ENCODE peak calls at places on chromosomes 3 and 15, in eight cellular contexts. One of them, this sample, is unnamed.

GRCh38 chr3:28907616-28908015 is 373.3 kb upstream of the RBMS3 start:
- DNase-seq in uterus: no peak
- DNase-seq in K562: no peak
- DNase-seq in endothelial cell of umbilical vein: no peak
- DNase-seq in Peyer's patch: no peak
- DNase-seq in stomach: no peak
- DNase-seq in breast epithelium: no peak
- DNase-seq in upper lobe of left lung: no peak
- DNase-seq in this sample: no peak

GRCh38 chr15:36428102-36428845 is 151.2 kb upstream of the CDIN1 start:
- DNase-seq in Peyer's patch: no peak
- DNase-seq in K562: peak; percentile 75
- DNase-seq in uterus: no peak
- DNase-seq in upper lobe of left lung: no peak
- DNase-seq in breast epithelium: no peak
- DNase-seq in endothelial cell of umbilical vein: peak; percentile 91
- DNase-seq in stomach: no peak
- DNase-seq in this sample: peak; percentile 28

GRCh38 chr3:134030801-134031619 is 1.3 kb upstream of the SLCO2A1 start:
- DNase-seq in stomach: no peak
- DNase-seq in endothelial cell of umbilical vein: no peak
- DNase-seq in uterus: no peak
- DNase-seq in upper lobe of left lung: no peak
- DNase-seq in breast epithelium: no peak
- DNase-seq in K562: no peak
- DNase-seq in Peyer's patch: no peak
- DNase-seq in this sample: no peak

GRCh38 chr15:25374143-25374542 is 64.7 kb downstream of the UBE3A start:
- DNase-seq in upper lobe of left lung: no peak
- DNase-seq in K562: no peak
- DNase-seq in breast epithelium: no peak
- DNase-seq in Peyer's patch: no peak
- DNase-seq in stomach: no peak
- DNase-seq in uterus: no peak
- DNase-seq in endothelial cell of umbilical vein: no peak
- DNase-seq in this sample: no peak

GRCh38 chr3:140626856-140627255 is 51.0 kb upstream of the TRIM42 start:
- DNase-seq in K562: no peak
- DNase-seq in stomach: no peak
- DNase-seq in upper lobe of left lung: no peak
- DNase-seq in uterus: no peak
- DNase-seq in Peyer's patch: no peak
- DNase-seq in endothelial cell of umbilical vein: no peak
- DNase-seq in breast epithelium: no peak
- DNase-seq in this sample: no peak

GRCh38 chr3:122458992-122459391 is 43.1 kb upstream of the WDR5B start:
- DNase-seq in upper lobe of left lung: no peak
- DNase-seq in stomach: no peak
- DNase-seq in endothelial cell of umbilical vein: peak; percentile 51
- DNase-seq in K562: no peak
- DNase-seq in uterus: no peak
- DNase-seq in Peyer's patch: no peak
- DNase-seq in breast epithelium: no peak
- DNase-seq in this sample: no peak

GRCh38 chr15:79641841-79642240 is 209.7 kb downstream of the MINAR1 start:
- DNase-seq in endothelial cell of umbilical vein: no peak
- DNase-seq in breast epithelium: no peak
- DNase-seq in stomach: no peak
- DNase-seq in Peyer's patch: no peak
- DNase-seq in K562: no peak
- DNase-seq in uterus: no peak
- DNase-seq in upper lobe of left lung: no peak
- DNase-seq in this sample: no peak

GRCh38 chr3:38121832-38122461 is 15.0 kb downstream of the ACAA1 start:
- DNase-seq in upper lobe of left lung: no peak
- DNase-seq in stomach: peak; percentile 22
- DNase-seq in K562: no peak
- DNase-seq in uterus: no peak
- DNase-seq in endothelial cell of umbilical vein: no peak
- DNase-seq in breast epithelium: no peak
- DNase-seq in Peyer's patch: no peak
- DNase-seq in this sample: no peak

GRCh38 chr3:194675680-194676079 is 3.7 kb upstream of the LSG1 start:
- DNase-seq in uterus: no peak
- DNase-seq in breast epithelium: no peak
- DNase-seq in endothelial cell of umbilical vein: no peak
- DNase-seq in stomach: no peak
- DNase-seq in upper lobe of left lung: no peak
- DNase-seq in K562: no peak
- DNase-seq in Peyer's patch: no peak
- DNase-seq in this sample: no peak

GRCh38 chr3:54866221-54866620 is 61.6 kb downstream of the LRTM1 start:
- DNase-seq in uterus: no peak
- DNase-seq in upper lobe of left lung: no peak
- DNase-seq in K562: no peak
- DNase-seq in breast epithelium: no peak
- DNase-seq in Peyer's patch: no peak
- DNase-seq in stomach: no peak
- DNase-seq in endothelial cell of umbilical vein: no peak
- DNase-seq in this sample: peak; percentile 70

GRCh38 chr3:32820971-32821685 is 3.3 kb downstream of the TRIM71 start:
- DNase-seq in uterus: no peak
- DNase-seq in stomach: no peak
- DNase-seq in breast epithelium: no peak
- DNase-seq in upper lobe of left lung: no peak
- DNase-seq in endothelial cell of umbilical vein: no peak
- DNase-seq in Peyer's patch: no peak
- DNase-seq in K562: no peak
- DNase-seq in this sample: no peak

GRCh38 chr3:129934234-129935123 is 40.0 kb upstream of the TRH start:
- DNase-seq in stomach: no peak
- DNase-seq in uterus: peak; percentile 37
- DNase-seq in K562: peak; percentile 59
- DNase-seq in Peyer's patch: no peak
- DNase-seq in upper lobe of left lung: no peak
- DNase-seq in endothelial cell of umbilical vein: peak; percentile 47
- DNase-seq in breast epithelium: no peak
- DNase-seq in this sample: peak; percentile 22

GRCh38 chr3:186746008-186746407 is 28.8 kb downstream of the KNG1 start:
- DNase-seq in K562: no peak
- DNase-seq in stomach: peak; percentile 42
- DNase-seq in uterus: no peak
- DNase-seq in breast epithelium: no peak
- DNase-seq in endothelial cell of umbilical vein: peak; percentile 53
- DNase-seq in Peyer's patch: no peak
- DNase-seq in upper lobe of left lung: peak; percentile 55
- DNase-seq in this sample: peak; percentile 27

GRCh38 chr15:48987142-48987541 is 23.4 kb upstream of the SHC4 start:
- DNase-seq in upper lobe of left lung: no peak
- DNase-seq in endothelial cell of umbilical vein: no peak
- DNase-seq in breast epithelium: no peak
- DNase-seq in uterus: no peak
- DNase-seq in K562: no peak
- DNase-seq in Peyer's patch: no peak
- DNase-seq in stomach: no peak
- DNase-seq in this sample: no peak

GRCh38 chr3:52534281-52535183 is 875 bp upstream of the NT5DC2 start:
- DNase-seq in endothelial cell of umbilical vein: no peak
- DNase-seq in Peyer's patch: no peak
- DNase-seq in stomach: peak; percentile 30
- DNase-seq in upper lobe of left lung: peak; percentile 25
- DNase-seq in K562: no peak
- DNase-seq in uterus: peak; percentile 21
- DNase-seq in breast epithelium: no peak
- DNase-seq in this sample: peak; percentile 88

GRCh38 chr15:29272219-29272618 is 2.6 kb upstream of the NSMCE3 start:
- DNase-seq in K562: no peak
- DNase-seq in stomach: no peak
- DNase-seq in breast epithelium: no peak
- DNase-seq in upper lobe of left lung: no peak
- DNase-seq in uterus: no peak
- DNase-seq in endothelial cell of umbilical vein: no peak
- DNase-seq in Peyer's patch: no peak
- DNase-seq in this sample: no peak

GRCh38 chr3:354433-354832 is 157.9 kb downstream of the CHL1 start:
- DNase-seq in stomach: no peak
- DNase-seq in Peyer's patch: peak; percentile 49
- DNase-seq in K562: peak; percentile 43
- DNase-seq in uterus: no peak
- DNase-seq in upper lobe of left lung: no peak
- DNase-seq in breast epithelium: no peak
- DNase-seq in endothelial cell of umbilical vein: peak; percentile 10
- DNase-seq in this sample: no peak

GRCh38 chr15:87115795-87116194 is 1036.1 kb downstream of the AGBL1 start:
- DNase-seq in breast epithelium: no peak
- DNase-seq in K562: no peak
- DNase-seq in endothelial cell of umbilical vein: no peak
- DNase-seq in uterus: no peak
- DNase-seq in Peyer's patch: no peak
- DNase-seq in upper lobe of left lung: no peak
- DNase-seq in stomach: no peak
- DNase-seq in this sample: no peak

GRCh38 chr3:46668591-46668990 is 24.9 kb downstream of the ALS2CL start:
- DNase-seq in K562: no peak
- DNase-seq in breast epithelium: peak; percentile 34
- DNase-seq in Peyer's patch: no peak
- DNase-seq in endothelial cell of umbilical vein: no peak
- DNase-seq in uterus: no peak
- DNase-seq in upper lobe of left lung: peak; percentile 13
- DNase-seq in stomach: peak; percentile 21
- DNase-seq in this sample: no peak

GRCh38 chr3:63328386-63328785 is 50.3 kb downstream of the SYNPR start:
- DNase-seq in uterus: no peak
- DNase-seq in endothelial cell of umbilical vein: no peak
- DNase-seq in stomach: no peak
- DNase-seq in breast epithelium: no peak
- DNase-seq in Peyer's patch: no peak
- DNase-seq in upper lobe of left lung: no peak
- DNase-seq in K562: no peak
- DNase-seq in this sample: no peak

GRCh38 chr3:45551214-45552010 is 43.1 kb upstream of the LIMD1 start:
- DNase-seq in upper lobe of left lung: no peak
- DNase-seq in endothelial cell of umbilical vein: no peak
- DNase-seq in Peyer's patch: no peak
- DNase-seq in K562: peak; percentile 77
- DNase-seq in stomach: peak; percentile 33
- DNase-seq in breast epithelium: no peak
- DNase-seq in uterus: peak; percentile 83
- DNase-seq in this sample: peak; percentile 64

GRCh38 chr3:114624676-114625181 is 330.9 kb downstream of the TIGIT start:
- DNase-seq in upper lobe of left lung: peak; percentile 87
- DNase-seq in Peyer's patch: peak; percentile 38
- DNase-seq in stomach: peak; percentile 65
- DNase-seq in K562: no peak
- DNase-seq in breast epithelium: peak; percentile 71
- DNase-seq in endothelial cell of umbilical vein: peak; percentile 97
- DNase-seq in uterus: peak; percentile 94
- DNase-seq in this sample: peak; percentile 96

GRCh38 chr3:85337895-85338294 is 379.1 kb downstream of the CADM2 start:
- DNase-seq in Peyer's patch: no peak
- DNase-seq in K562: no peak
- DNase-seq in breast epithelium: no peak
- DNase-seq in endothelial cell of umbilical vein: no peak
- DNase-seq in uterus: no peak
- DNase-seq in stomach: no peak
- DNase-seq in upper lobe of left lung: no peak
- DNase-seq in this sample: no peak

DNA sequence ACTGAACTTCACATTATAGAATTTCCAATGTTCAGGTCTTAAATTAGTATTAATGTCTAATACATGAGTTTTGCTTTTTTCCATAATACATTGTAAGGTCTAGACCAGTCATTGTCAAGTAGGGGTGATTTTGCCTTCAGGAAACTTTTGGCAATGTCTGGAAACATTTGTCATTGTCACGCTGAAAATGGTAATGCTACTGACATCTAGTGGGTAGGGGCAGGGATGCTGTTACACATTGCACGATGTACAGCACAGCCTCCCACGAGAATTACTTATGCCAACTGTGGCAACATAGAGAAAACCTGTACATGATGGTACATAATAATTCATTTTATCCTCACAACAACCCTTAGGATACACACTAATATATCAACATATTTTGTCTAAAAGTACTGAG is 384.1 kb downstream of the CADM2 start:
- DNase-seq in upper lobe of left lung: no peak
- DNase-seq in stomach: no peak
- DNase-seq in Peyer's patch: no peak
- DNase-seq in uterus: no peak
- DNase-seq in K562: no peak
- DNase-seq in breast epithelium: no peak
- DNase-seq in endothelial cell of umbilical vein: no peak
- DNase-seq in this sample: no peak
- H3K4me3 ChIP-seq in upper lobe of left lung: no peak overlapping the region
- H3K4me3 ChIP-seq in stomach: no peak overlapping the region
- H3K4me3 ChIP-seq in Peyer's patch: no peak overlapping the region
- H3K4me3 ChIP-seq in uterus: no peak overlapping the region
- H3K4me3 ChIP-seq in K562: no peak overlapping the region
- H3K4me3 ChIP-seq in breast epithelium: no peak overlapping the region
- H3K4me3 ChIP-seq in endothelial cell of umbilical vein: no peak overlapping the region
- H3K4me3 ChIP-seq in this sample: no peak overlapping the region

GRCh38 chr3:101303836-101304235 is 16.5 kb downstream of the IMPG2 start:
- DNase-seq in upper lobe of left lung: no peak
- DNase-seq in endothelial cell of umbilical vein: no peak
- DNase-seq in stomach: no peak
- DNase-seq in breast epithelium: no peak
- DNase-seq in K562: no peak
- DNase-seq in Peyer's patch: no peak
- DNase-seq in uterus: no peak
- DNase-seq in this sample: no peak
- TF ChIP-seq POLR2A in upper lobe of left lung: no peak
- TF ChIP-seq POLR2A in endothelial cell of umbilical vein: no peak
- TF ChIP-seq POLR2A in stomach: no peak
- TF ChIP-seq POLR2A in breast epithelium: no peak
- TF ChIP-seq POLR2A in K562: no peak
- TF ChIP-seq POLR2A in Peyer's patch: no peak
- TF ChIP-seq POLR2A in uterus: no peak
- TF ChIP-seq POLR2A in this sample: no peak

GRCh38 chr3:107514453-107514852 is 8.3 kb upstream of the BBX start:
- DNase-seq in stomach: no peak
- DNase-seq in Peyer's patch: no peak
- DNase-seq in K562: no peak
- DNase-seq in upper lobe of left lung: no peak
- DNase-seq in breast epithelium: no peak
- DNase-seq in uterus: no peak
- DNase-seq in endothelial cell of umbilical vein: no peak
- DNase-seq in this sample: no peak
- TF ChIP-seq CTCF in stomach: no peak
- TF ChIP-seq CTCF in Peyer's patch: no peak
- TF ChIP-seq CTCF in K562: no peak
- TF ChIP-seq CTCF in upper lobe of left lung: no peak
- TF ChIP-seq CTCF in breast epithelium: no peak
- TF ChIP-seq CTCF in uterus: no peak
- TF ChIP-seq CTCF in endothelial cell of umbilical vein: no peak
- TF ChIP-seq CTCF in this sample: no peak

DNA sequence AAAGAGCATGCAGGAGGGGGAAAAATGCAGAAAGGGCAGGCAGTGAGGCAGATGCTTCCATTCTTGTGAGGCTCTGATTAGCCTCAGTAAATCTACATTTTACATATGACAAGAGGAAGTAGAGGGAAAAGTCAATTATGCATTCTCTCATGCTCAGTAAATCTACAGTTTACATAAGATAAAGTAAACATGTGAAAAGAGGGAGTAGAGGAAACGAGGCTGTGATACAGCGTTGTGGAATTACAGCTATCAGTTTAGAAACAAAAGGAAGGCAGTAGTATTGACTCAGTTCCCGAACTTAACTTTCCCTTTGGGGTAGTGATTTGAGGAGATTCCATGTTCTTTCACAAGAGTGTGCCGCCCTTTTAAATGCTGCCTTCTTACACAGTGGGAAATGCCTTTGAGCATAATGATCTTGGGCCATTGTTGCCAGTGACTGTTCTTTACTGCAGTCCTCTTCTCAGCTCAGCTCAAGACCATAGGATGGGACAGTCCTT is 39.3 kb downstream of the OSTN start:
- DNase-seq in endothelial cell of umbilical vein: peak; percentile 91
- DNase-seq in breast epithelium: no peak
- DNase-seq in uterus: no peak
- DNase-seq in upper lobe of left lung: no peak
- DNase-seq in Peyer's patch: no peak
- DNase-seq in stomach: no peak
- DNase-seq in K562: no peak
- DNase-seq in this sample: no peak
- H3K4me3 ChIP-seq in endothelial cell of umbilical vein: peak overlapping the region; percentile 41
- H3K4me3 ChIP-seq in breast epithelium: no peak overlapping the region
- H3K4me3 ChIP-seq in uterus: no peak overlapping the region
- H3K4me3 ChIP-seq in upper lobe of left lung: no peak overlapping the region
- H3K4me3 ChIP-seq in Peyer's patch: no peak overlapping the region
- H3K4me3 ChIP-seq in stomach: no peak overlapping the region
- H3K4me3 ChIP-seq in K562: no peak overlapping the region
- H3K4me3 ChIP-seq in this sample: no peak overlapping the region